ENCODE peak calls at places on chromosomes 12 and 14, in four cellular contexts. N is adrenal gland, S is fibroblast of lung, D is left ventricle myocardium inferior. R is an unnamed sample.

GRCh38 chr14:64700894-64701293 is 3.3 kb upstream of the PLEKHG3 start:
- DNase-seq in N (no peak), S (no peak), D (no peak), R (no peak)

GRCh38 chr14:68143341-68143807 is 323.8 kb downstream of the RAD51B start:
- DNase-seq in N (peak), S (peak), D (peak), R (peak)

GRCh38 chr14:75831971-75832370 is 149.8 kb downstream of the TGFB3 start:
- DNase-seq in N (no peak), S (peak), D (no peak), R (peak)

GRCh38 chr12:104694711-104695110 is 238.0 kb downstream of the CHST11 start:
- DNase-seq in N (no peak), S (no peak), D (no peak), R (no peak)

GRCh38 chr14:105273062-105273461 is 24.7 kb downstream of the BTBD6 start:
- DNase-seq in N (no peak), S (no peak), D (no peak), R (no peak)

GRCh38 chr12:5988659-5989116 is 43.6 kb upstream of the ANO2 start:
- DNase-seq in N (peak), S (peak), D (peak), R (peak)

GRCh38 chr14:59251811-59252771 is 63.6 kb downstream of the DAAM1 start:
- DNase-seq in N (no peak), S (no peak), D (no peak), R (peak)

GRCh38 chr14:99751539-99752485 is 41.4 kb upstream of the EML1 start:
- DNase-seq in N (peak), S (no peak), D (peak), R (peak)

GRCh38 chr14:97456958-97457357 is 659.8 kb downstream of the VRK1 start:
- DNase-seq in N (no peak), S (no peak), D (no peak), R (no peak)

GRCh38 chr14:99257673-99258221 is 14.2 kb downstream of the BCL11B start:
- DNase-seq in N (no peak), S (no peak), D (no peak), R (no peak)

GRCh38 chr12:76031081-76031413 is 529 bp downstream of the PHLDA1 start:
- DNase-seq in N (no peak), S (no peak), D (no peak), R (no peak)

GRCh38 chr12:84730561-84731162 is 181.9 kb downstream of the SLC6A15 start:
- DNase-seq in N (no peak), S (no peak), D (no peak), R (no peak)

GRCh38 chr12:42574879-42575278 is 14.7 kb downstream of the PRICKLE1 start:
- DNase-seq in N (no peak), S (no peak), D (no peak), R (no peak)

GRCh38 chr14:66117600-66117999 is 368.6 kb upstream of the CCDC196 start:
- DNase-seq in N (peak), S (peak), D (no peak), R (peak)

GRCh38 chr14:28776482-28777266 is 10.1 kb downstream of the FOXG1 start:
- DNase-seq in N (no peak), S (no peak), D (no peak), R (no peak)

GRCh38 chr12:12716151-12716844 is 870 bp upstream of the CDKN1B start:
- DNase-seq in N (no peak), S (peak), D (no peak), R (peak)

GRCh38 chr14:65373671-65374039 is 38.9 kb upstream of the FUT8 start:
- DNase-seq in N (no peak), S (peak), D (no peak), R (no peak)

GRCh38 chr12:12764824-12765223 is 20.6 kb upstream of the APOLD1 start:
- DNase-seq in N (no peak), S (no peak), D (no peak), R (no peak)

GRCh38 chr12:71731439-71732356 is 23.0 kb upstream of the RAB21 start:
- DNase-seq in N (no peak), S (peak), D (no peak), R (peak)

GRCh38 chr12:113040722-113041168 is 15.8 kb upstream of the DTX1 start:
- DNase-seq in N (peak), S (peak), D (peak), R (peak)

GRCh38 chr14:29754134-29754533 is 173.5 kb downstream of the PRKD1 start:
- DNase-seq in N (no peak), S (no peak), D (no peak), R (no peak)

GRCh38 chr12:28099862-28100261 is 90.4 kb upstream of the CCDC91 start:
- DNase-seq in N (no peak), S (no peak), D (no peak), R (no peak)

GRCh38 chr12:72346331-72346944 is 74.3 kb downstream of the TRHDE start:
- DNase-seq in N (peak), S (peak), D (no peak), R (peak)

GRCh38 chr12:125981610-125982253 is 916.5 kb downstream of the AACS start:
- DNase-seq in N (no peak), S (no peak), D (no peak), R (no peak)

GRCh38 chr14:101461891-101462290 is 99.4 kb upstream of the DIO3 start:
- DNase-seq in N (no peak), S (no peak), D (no peak), R (no peak)

GRCh38 chr12:23209793-23210192 is 584.8 kb downstream of the ETNK1 start:
- DNase-seq in N (no peak), S (peak), D (no peak), R (no peak)

GRCh38 chr12:126182619-126183236 is 1117.5 kb downstream of the AACS start:
- DNase-seq in N (no peak), S (no peak), D (no peak), R (peak)

GRCh38 chr14:21978184-21978998 is 304.8 kb upstream of the OR4E1 start:
- DNase-seq in N (peak), S (peak), D (no peak), R (peak)

GRCh38 chr12:117010693-117011451 is 88.3 kb downstream of the TESC start:
- DNase-seq in N (no peak), S (no peak), D (no peak), R (no peak)

GRCh38 chr12:75378354-75378753 is 12.5 kb upstream of the GLIPR1L2 start:
- DNase-seq in N (peak), S (peak), D (no peak), R (no peak)

GRCh38 chr14:85731198-85731597 is 201.3 kb downstream of the FLRT2 start:
- DNase-seq in N (peak), S (peak), D (peak), R (peak)

GRCh38 chr12:49518914-49519573 is 19.8 kb upstream of the KCNH3 start:
- DNase-seq in N (no peak), S (peak), D (no peak), R (peak)

GRCh38 chr14:95290021-95290420 is 29.7 kb downstream of the CLMN start:
- DNase-seq in N (no peak), S (no peak), D (no peak), R (no peak)

GRCh38 chr12:110993425-110993824 is 73.0 kb upstream of the MYL2 start:
- DNase-seq in N (no peak), S (no peak), D (no peak), R (no peak)

GRCh38 chr12:46661161-46661845 is 164.5 kb downstream of the SLC38A4 start:
- DNase-seq in N (peak), S (peak), D (no peak), R (peak)

GRCh38 chr12:42094277-42094676 is 50.4 kb downstream of the GXYLT1 start:
- DNase-seq in N (peak), S (peak), D (no peak), R (peak)

GRCh38 chr12:46677749-46678148 is 148.0 kb downstream of the SLC38A4 start:
- DNase-seq in N (no peak), S (peak), D (no peak), R (peak)

GRCh38 chr12:113145720-113146551 is 3.6 kb upstream of the CFAP73 start:
- DNase-seq in N (no peak), S (peak), D (no peak), R (no peak)

GRCh38 chr12:113196996-113197395 is 11.5 kb downstream of the RITA1 start:
- DNase-seq in N (peak), S (peak), D (peak), R (peak)

GRCh38 chr14:90062852-90063539 is 1.2 kb downstream of the KCNK13 start:
- DNase-seq in N (no peak), S (no peak), D (no peak), R (no peak)
- H3K4me3 ChIP-seq in N (no peak), S (no peak), D (peak), R (no peak)

GRCh38 chr12:121794532-121795028 is 1.1 kb upstream of the RHOF start:
- DNase-seq in N (peak), S (no peak), D (no peak), R (no peak)
- TF ChIP-seq CTCF in N (no peak), S (no peak), D (no peak), R (no peak)

GRCh38 chr12:129614221-129614885 is 289.5 kb downstream of the TMEM132D start:
- DNase-seq in N (no peak), S (no peak), D (no peak), R (peak)

GRCh38 chr12:129613311-129613710 is 290.5 kb downstream of the TMEM132D start:
- DNase-seq in N (no peak), S (no peak), D (no peak), R (no peak)

GRCh38 chr12:129617849-129618248 is 286.0 kb downstream of the TMEM132D start:
- DNase-seq in N (no peak), S (no peak), D (no peak), R (no peak)

GRCh38 chr12:129610601-129611120 is 293.2 kb downstream of the TMEM132D start:
- DNase-seq in N (no peak), S (no peak), D (no peak), R (no peak)

GRCh38 chr12:129615001-129615400 is 288.8 kb downstream of the TMEM132D start:
- DNase-seq in N (no peak), S (no peak), D (no peak), R (peak)
- H3K4me3 ChIP-seq in N (no peak), S (no peak), D (no peak), R (no peak)

DNA sequence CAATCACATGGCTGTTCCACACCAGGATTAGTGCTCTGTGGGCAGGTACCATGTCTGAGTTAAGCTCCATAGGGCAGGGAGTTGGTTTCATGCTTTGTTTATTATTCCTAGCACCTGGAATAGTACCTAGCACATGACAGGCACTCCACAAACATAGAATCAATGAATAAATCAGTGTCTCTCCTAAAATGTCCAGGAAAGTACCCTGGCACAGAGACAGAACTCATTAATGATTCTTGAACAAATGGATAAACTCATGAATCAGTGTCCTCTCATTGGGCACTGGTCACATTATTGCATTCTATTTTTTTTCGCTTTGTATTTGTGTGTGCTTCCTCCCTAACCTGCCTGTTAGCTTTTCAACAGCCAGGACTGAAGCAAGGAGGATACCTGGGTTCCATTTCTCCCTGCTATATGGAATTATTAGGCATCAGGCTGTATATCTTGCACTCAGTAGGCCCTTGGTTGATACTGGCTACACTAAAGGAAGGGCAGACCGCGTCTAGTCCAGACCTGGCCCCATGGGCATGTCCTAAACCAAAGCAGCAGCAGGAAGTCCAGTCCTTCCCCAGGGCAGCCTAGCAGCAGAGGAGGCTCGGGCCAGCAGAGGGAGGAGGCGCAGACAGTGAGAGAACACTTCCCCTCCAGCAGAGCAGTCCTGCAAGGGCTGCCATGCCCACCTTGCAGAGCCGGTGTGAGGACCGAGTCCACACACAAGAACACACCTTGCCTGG is 18.4 kb downstream of the HDAC7 start:
- DNase-seq in N (no peak), S (no peak), D (peak), R (no peak)
- TF ChIP-seq CTCF in N (peak), S (peak), D (peak), R (peak)

R was measured in astrocyte of the spinal cord.